ENCODE peak calls at places on chromosomes 7 and 10, in seven cellular contexts. T is progenitor cell of endocrine pancreas, O is sigmoid colon, R is caudate nucleus, J is SK-MEL-5, H is T-cell, S is mucosa of gallbladder. U is an unnamed sample.

GRCh38 chr7:41702635-41703371 is at the start of gene INHBA:
- DNase-seq in S (peak), H (no peak), J (peak), O (no peak), T (no peak), R (no peak), U (no peak)

GRCh38 chr7:7761974-7762769 is 43.8 kb upstream of the RPA3 start:
- DNase-seq in R (no peak), S (no peak), O (no peak), H (no peak), T (no peak), J (peak), U (no peak)

GRCh38 chr10:110181911-110182310 is 25.5 kb upstream of the MXI1 start:
- DNase-seq in H (no peak), O (no peak), R (no peak), S (no peak), J (no peak), T (no peak), U (no peak)

GRCh38 chr7:922334-923107 is 32.0 kb downstream of the ADAP1 start:
- DNase-seq in O (peak), H (no peak), J (no peak), R (no peak), T (no peak), S (no peak), U (no peak)

GRCh38 chr7:129553861-129554530 is 51.7 kb downstream of the SMKR1 start:
- DNase-seq in T (no peak), S (no peak), H (peak), J (peak), R (peak), O (no peak), U (no peak)

GRCh38 chr7:143299346-143299745 is 11.2 kb downstream of the CASP2 start:
- DNase-seq in T (no peak), R (no peak), J (no peak), H (no peak), S (no peak), O (no peak), U (no peak)

GRCh38 chr7:91940171-91940570 is 491 bp upstream of the AKAP9 start:
- DNase-seq in S (no peak), O (no peak), R (no peak), H (no peak), J (peak), T (no peak), U (peak)

GRCh38 chr7:151665363-151665762 is 145.7 kb upstream of the RHEB start:
- DNase-seq in S (no peak), R (no peak), O (peak), J (no peak), T (no peak), H (no peak), U (no peak)

GRCh38 chr7:131431289-131431688 is 103.6 kb downstream of the MKLN1 start:
- DNase-seq in R (peak), S (no peak), T (no peak), J (peak), H (no peak), O (no peak), U (no peak)

GRCh38 chr10:92880233-92880861 is 32.0 kb downstream of the EXOC6 start:
- DNase-seq in O (no peak), T (no peak), S (peak), H (no peak), J (peak), R (no peak), U (no peak)

GRCh38 chr10:7121154-7121797 is 289.6 kb downstream of the SFMBT2 start:
- DNase-seq in J (peak), O (no peak), S (peak), T (peak), R (peak), H (peak), U (peak)

GRCh38 chr10:6070647-6071046 is 8.5 kb upstream of the IL2RA start:
- DNase-seq in H (no peak), S (no peak), O (no peak), J (no peak), R (no peak), T (no peak), U (no peak)

GRCh38 chr7:78326189-78326588 is 527.6 kb downstream of the PHTF2 start:
- DNase-seq in J (no peak), T (no peak), H (no peak), S (no peak), R (no peak), O (no peak), U (no peak)

GRCh38 chr7:155591055-155591750 is 44.8 kb upstream of the CNPY1 start:
- DNase-seq in H (no peak), O (no peak), R (no peak), J (no peak), S (no peak), T (no peak), U (no peak)

GRCh38 chr10:24468281-24468751 is 255.4 kb downstream of the ARHGAP21 start:
- DNase-seq in T (no peak), S (peak), H (no peak), J (no peak), R (no peak), O (no peak), U (no peak)

GRCh38 chr7:150948791-150949251 is 29.3 kb downstream of the KCNH2 start:
- DNase-seq in T (no peak), R (no peak), J (no peak), S (no peak), O (peak), H (no peak), U (no peak)

GRCh38 chr10:3714526-3714925 is 70.5 kb downstream of the KLF6 start:
- DNase-seq in R (no peak), H (no peak), J (no peak), T (no peak), S (no peak), O (no peak), U (no peak)

GRCh38 chr10:18368681-18369080 is 228.5 kb downstream of the CACNB2 start:
- DNase-seq in J (no peak), H (no peak), O (no peak), R (no peak), S (no peak), T (no peak), U (no peak)

GRCh38 chr10:2733278-2733963 is 333.9 kb upstream of the PFKP start:
- DNase-seq in S (no peak), J (no peak), R (no peak), H (no peak), O (no peak), T (no peak), U (no peak)

GRCh38 chr10:88989824-88990527 is 622 bp upstream of the FAS start:
- DNase-seq in R (no peak), S (peak), J (no peak), H (no peak), T (peak), O (peak), U (peak)

GRCh38 chr7:38932509-38933168 is 23.6 kb upstream of the VPS41 start:
- DNase-seq in O (no peak), T (peak), R (peak), J (peak), H (peak), S (peak), U (peak)

GRCh38 chr7:28975987-28976386 is 17.9 kb upstream of the TRIL start:
- DNase-seq in J (no peak), R (no peak), H (no peak), T (no peak), S (no peak), O (no peak), U (no peak)

GRCh38 chr7:99141756-99142726 is 1.9 kb downstream of the SMURF1 start:
- DNase-seq in S (peak), R (peak), H (peak), O (peak), J (peak), T (no peak), U (peak)

GRCh38 chr10:15868006-15868405 is 7.7 kb upstream of the MINDY3 start:
- DNase-seq in T (no peak), J (peak), O (no peak), S (no peak), H (no peak), R (no peak), U (no peak)

GRCh38 chr7:95608344-95609173 is 12.2 kb upstream of the PDK4 start:
- DNase-seq in H (no peak), S (peak), O (peak), R (peak), T (peak), J (peak), U (peak)

GRCh38 chr7:157312941-157313340 is 23.9 kb upstream of the DNAJB6 start:
- DNase-seq in S (no peak), H (no peak), O (no peak), R (no peak), J (no peak), T (no peak), U (no peak)

GRCh38 chr10:75660833-75661232 is 229.4 kb downstream of the LRMDA start:
- DNase-seq in O (no peak), T (peak), H (no peak), J (no peak), R (no peak), S (no peak), U (no peak)

GRCh38 chr7:101232141-101232821 is 5.3 kb downstream of the CLDN15 start:
- DNase-seq in R (peak), H (no peak), J (no peak), S (peak), O (no peak), T (peak), U (peak)

GRCh38 chr7:55132890-55133551 is 114.2 kb downstream of the EGFR start:
- DNase-seq in T (no peak), J (no peak), O (peak), R (no peak), H (no peak), S (peak), U (peak)

GRCh38 chr10:29811751-29812427 is 177.1 kb upstream of the SVIL start:
- DNase-seq in J (no peak), T (no peak), O (peak), S (peak), H (no peak), R (no peak), U (no peak)

GRCh38 chr10:4754143-4754542 is 71.9 kb upstream of the AKR1E2 start:
- DNase-seq in O (no peak), S (no peak), H (no peak), R (no peak), T (no peak), J (no peak), U (no peak)

GRCh38 chr7:4787947-4788626 is 12.7 kb downstream of the AP5Z1 start:
- DNase-seq in H (no peak), J (no peak), O (peak), S (no peak), R (no peak), T (no peak), U (no peak)

GRCh38 chr7:111126987-111127386 is 36.1 kb downstream of the LRRN3 start:
- DNase-seq in T (no peak), H (no peak), R (no peak), S (no peak), O (no peak), J (peak), U (no peak)